ENCODE peak calls at places on chromosomes 7 and 10, in ten cellular contexts. A is IMR-90; I is cardiac fibroblast; K is esophagus squamous epithelium; C is fibroblast of the aortic adventitia; S is cardiac muscle cell; Q is fibroblast of pulmonary artery; P is CD8-positive, alpha-beta T cell; W is astrocyte; T is A549. F is an unnamed sample.

GRCh38 chr10:119370046-119370770 is 162.8 kb downstream of the GRK5 start:
- DNase-seq in A (peak; percentile 90), I (peak; percentile 88), K (no peak), C (peak; percentile 93), S (no peak), Q (peak; percentile 61), P (no peak), W (peak; percentile 59), T (no peak), F (peak; percentile 65)

GRCh38 chr10:46542567-46543323 is 13.7 kb downstream of the GPRIN2 start:
- DNase-seq in A (no peak), I (no peak), K (no peak), C (no peak), S (no peak), Q (no peak), P (no peak), W (no peak), T (no peak), F (no peak)

GRCh38 chr7:134016223-134016941 is 110.8 kb upstream of the LRGUK start:
- DNase-seq in A (peak; percentile 39), I (peak; percentile 40), K (no peak), C (peak; percentile 51), S (peak; percentile 65), Q (peak; percentile 54), P (no peak), W (peak; percentile 10), T (peak; percentile 65), F (peak; percentile 33)

GRCh38 chr10:132643709-132644543 is 106.3 kb downstream of the INPP5A start:
- DNase-seq in A (no peak), I (no peak), K (no peak), C (no peak), S (no peak), Q (no peak), P (no peak), W (no peak), T (no peak), F (no peak)

GRCh38 chr7:17401806-17402627 is 103.6 kb downstream of the AHR start:
- DNase-seq in A (no peak), I (no peak), K (no peak), C (no peak), S (no peak), Q (no peak), P (no peak), W (no peak), T (no peak), F (no peak)

GRCh38 chr7:91085175-91085574 is 179.1 kb upstream of the FZD1 start:
- DNase-seq in A (no peak), I (no peak), K (no peak), C (no peak), S (no peak), Q (no peak), P (no peak), W (no peak), T (no peak), F (no peak)

GRCh38 chr7:112411186-112411795 is 39.0 kb upstream of the IFRD1 start:
- DNase-seq in A (peak; percentile 62), I (peak; percentile 66), K (no peak), C (peak; percentile 72), S (peak; percentile 25), Q (peak; percentile 74), P (no peak), W (peak; percentile 31), T (peak; percentile 51), F (peak; percentile 37)

GRCh38 chr10:71999360-72000072 is 35.3 kb downstream of the CHST3 start:
- DNase-seq in A (peak; percentile 73), I (peak; percentile 47), K (no peak), C (peak; percentile 83), S (no peak), Q (peak; percentile 94), P (no peak), W (peak; percentile 70), T (no peak), F (peak; percentile 88)

GRCh38 chr7:139916717-139917395 is 87.8 kb downstream of the TBXAS1 start:
- DNase-seq in A (no peak), I (no peak), K (no peak), C (no peak), S (no peak), Q (no peak), P (no peak), W (no peak), T (no peak), F (no peak)

GRCh38 chr7:47273974-47274766 is 307.7 kb downstream of the TNS3 start:
- DNase-seq in A (no peak), I (no peak), K (no peak), C (no peak), S (no peak), Q (no peak), P (no peak), W (no peak), T (no peak), F (no peak)

GRCh38 chr10:80504897-80505465 is 32.7 kb upstream of the SH2D4B start:
- DNase-seq in A (no peak), I (no peak), K (no peak), C (no peak), S (no peak), Q (no peak), P (no peak), W (no peak), T (no peak), F (no peak)

GRCh38 chr10:7512487-7512886 is 101.7 kb upstream of the SFMBT2 start:
- DNase-seq in A (no peak), I (no peak), K (no peak), C (no peak), S (no peak), Q (no peak), P (no peak), W (no peak), T (no peak), F (no peak)

GRCh38 chr7:1940402-1940786 is 270.3 kb downstream of the ELFN1 start:
- DNase-seq in A (no peak), I (peak; percentile 41), K (peak; percentile 33), C (no peak), S (no peak), Q (peak; percentile 25), P (peak; percentile 84), W (peak; percentile 55), T (no peak), F (no peak)
- H3K4me3 ChIP-seq in A (no peak overlapping the region), I (no peak overlapping the region), K (peak overlapping the region; percentile 17), C (no peak overlapping the region), S (no peak overlapping the region), Q (no peak overlapping the region), P (peak overlapping the region; percentile 65), W (no peak overlapping the region), T (no peak overlapping the region), F (peak overlapping the region; percentile 56)

DNA sequence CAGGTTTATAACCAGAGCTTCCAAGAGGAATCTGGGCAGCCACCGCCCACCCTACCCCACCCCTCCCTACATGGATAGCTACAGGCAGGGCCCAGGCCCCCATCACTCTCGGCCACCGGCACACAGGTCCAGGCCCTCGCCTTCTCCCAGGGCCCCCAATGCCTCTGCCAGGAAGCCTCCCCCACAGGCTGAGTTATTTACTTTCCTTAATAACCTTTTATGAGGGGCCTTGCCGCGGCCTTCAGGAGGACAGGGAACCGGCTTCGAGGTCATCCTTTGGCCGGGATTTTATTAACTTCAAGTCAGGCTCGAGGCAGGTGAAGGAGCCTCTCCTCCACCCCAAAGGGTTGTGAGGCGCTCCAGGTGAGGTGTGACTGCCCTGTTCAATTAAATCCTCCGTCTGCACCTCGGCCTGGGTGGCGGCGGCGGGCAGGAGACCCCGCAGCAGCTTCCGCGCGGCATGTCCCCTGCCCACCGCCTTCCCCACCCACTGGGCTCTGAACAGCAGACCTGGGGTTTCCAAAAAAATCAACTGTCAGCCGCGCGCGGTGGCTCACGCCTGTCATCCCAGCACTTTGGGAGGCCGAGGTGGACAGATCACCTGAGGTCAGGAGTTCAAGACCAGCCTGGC is 106.5 kb downstream of the MICALL2 start:
- DNase-seq in A (no peak), I (no peak), K (no peak), C (no peak), S (no peak), Q (no peak), P (no peak), W (no peak), T (no peak), F (no peak)
- H3K4me3 ChIP-seq in A (no peak overlapping the region), I (no peak overlapping the region), K (no peak overlapping the region), C (no peak overlapping the region), S (no peak overlapping the region), Q (no peak overlapping the region), P (no peak overlapping the region), W (no peak overlapping the region), T (no peak overlapping the region), F (no peak overlapping the region)

DNA sequence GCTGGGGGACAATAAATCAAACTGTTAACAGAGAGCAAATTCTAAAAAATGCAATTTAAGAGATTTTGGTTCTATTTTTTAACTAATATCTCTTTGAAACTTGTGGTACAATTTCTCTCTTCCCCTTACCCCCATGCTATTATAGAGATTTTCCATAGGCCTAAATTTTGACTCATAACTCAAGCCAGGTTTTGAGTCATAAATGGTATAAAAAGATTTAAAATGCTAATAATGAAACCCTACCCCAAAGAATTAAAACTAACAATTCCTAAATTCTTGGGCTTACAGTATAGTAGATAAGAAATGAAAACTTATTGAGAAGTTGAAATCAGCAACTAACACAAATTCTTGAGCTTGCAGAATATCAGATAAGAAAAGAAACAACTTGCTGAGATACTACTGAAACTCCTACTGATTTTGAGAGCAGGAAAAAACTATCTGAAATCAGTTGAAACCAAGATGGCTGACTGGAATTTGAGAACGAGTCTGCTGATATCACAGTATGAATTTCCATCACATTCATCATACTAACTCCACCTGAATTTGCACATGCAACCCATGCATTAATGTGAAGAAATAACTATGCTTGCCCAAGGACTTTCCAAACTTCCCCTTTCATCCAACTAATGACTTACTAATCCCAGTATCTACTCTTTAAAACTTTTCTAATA is 36.4 kb downstream of the POT1 start:
- DNase-seq in A (no peak), I (no peak), K (no peak), C (peak; percentile 16), S (no peak), Q (no peak), P (no peak), W (peak; percentile 1), T (no peak), F (no peak)
- H3K4me3 ChIP-seq in A (no peak overlapping the region), I (no peak overlapping the region), K (no peak overlapping the region), C (no peak overlapping the region), S (no peak overlapping the region), Q (no peak overlapping the region), P (no peak overlapping the region), W (no peak overlapping the region), T (no peak overlapping the region), F (no peak overlapping the region)

DNA sequence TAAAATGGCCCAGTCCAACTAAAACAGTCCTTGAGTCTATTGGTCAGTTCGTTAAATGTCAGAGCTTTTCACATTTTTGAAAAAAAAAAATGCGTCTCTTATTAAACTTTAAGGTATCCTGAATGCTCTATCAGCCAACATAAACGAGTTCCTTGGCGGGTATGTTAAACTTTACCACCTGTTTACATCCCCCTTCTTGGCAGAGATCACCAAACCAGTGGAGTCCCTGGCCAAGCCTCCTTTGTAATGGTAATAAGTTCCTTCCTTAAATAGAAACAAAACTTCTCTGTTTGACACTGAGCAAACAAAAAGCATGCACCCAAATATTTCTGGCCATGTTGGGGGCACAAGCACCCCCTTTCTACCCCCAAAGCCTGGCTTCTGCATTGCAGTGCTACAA is 3.2 kb downstream of the TRIL start:
- DNase-seq in A (no peak), I (no peak), K (no peak), C (no peak), S (no peak), Q (no peak), P (no peak), W (no peak), T (no peak), F (no peak)
- H3K4me3 ChIP-seq in A (no peak overlapping the region), I (no peak overlapping the region), K (no peak overlapping the region), C (no peak overlapping the region), S (no peak overlapping the region), Q (no peak overlapping the region), P (no peak overlapping the region), W (no peak overlapping the region), T (no peak overlapping the region), F (no peak overlapping the region)

F was measured in mesenchymal stem cell.